ENCODE peak calls at places on chromosomes 1 and 21, in ten cellular contexts. T is fibroblast of villous mesenchyme, B is NCI-H1092, W is amniotic stem cell, X is M059J, C is H4, J is NCI-H345, L is epithelial cell of esophagus, P is T-helper 17 cell, Y is HS-5. Z is an unnamed sample.

GRCh38 chr1:150182233-150182632 is 32.5 kb downstream of the PLEKHO1 start:
- DNase-seq in T (no peak), B (no peak), W (no peak), X (no peak), C (no peak), J (no peak), L (no peak), P (no peak), Y (no peak), Z (no peak)

GRCh38 chr21:36929622-36930021 is 36.8 kb downstream of the HLCS start:
- DNase-seq in T (no peak), B (no peak), W (no peak), X (peak; percentile 15), C (peak; percentile 44), J (peak; percentile 4), L (peak; percentile 79), P (no peak), Y (no peak), Z (no peak)

GRCh38 chr1:43402055-43402865 is 12.6 kb downstream of the SZT2 start:
- DNase-seq in T (no peak), B (no peak), W (no peak), X (no peak), C (no peak), J (no peak), L (no peak), P (no peak), Y (no peak), Z (no peak)

GRCh38 chr1:154954541-154954940 is 1.4 kb downstream of the PBXIP1 start:
- DNase-seq in T (no peak), B (no peak), W (no peak), X (no peak), C (no peak), J (no peak), L (no peak), P (no peak), Y (no peak), Z (no peak)

GRCh38 chr21:44972821-44973220 is 33.0 kb downstream of the SLX9 start:
- DNase-seq in T (peak; percentile 23), B (no peak), W (no peak), X (peak; percentile 43), C (peak; percentile 60), J (no peak), L (no peak), P (no peak), Y (no peak), Z (no peak)

GRCh38 chr1:40980453-40981121 is 1.1 kb downstream of the CTPS1 start:
- DNase-seq in T (peak; percentile 50), B (peak; percentile 30), W (no peak), X (peak; percentile 61), C (peak; percentile 26), J (peak; percentile 12), L (peak; percentile 60), P (peak; percentile 21), Y (no peak), Z (peak; percentile 47)

GRCh38 chr1:12152106-12152891 is 14.5 kb upstream of the TNFRSF1B start:
- DNase-seq in T (no peak), B (no peak), W (no peak), X (no peak), C (no peak), J (no peak), L (no peak), P (no peak), Y (no peak), Z (no peak)

GRCh38 chr21:43370091-43370658 is 56.8 kb downstream of the SIK1 start:
- DNase-seq in T (peak; percentile 55), B (no peak), W (no peak), X (peak; percentile 66), C (no peak), J (no peak), L (peak; percentile 61), P (no peak), Y (no peak), Z (no peak)

GRCh38 chr1:114002492-114003290 is 23.4 kb downstream of the OLFML3 start:
- DNase-seq in T (peak; percentile 65), B (no peak), W (no peak), X (no peak), C (no peak), J (no peak), L (no peak), P (no peak), Y (no peak), Z (no peak)

GRCh38 chr1:228011721-228012311 is 5.0 kb downstream of the WNT3A start:
- DNase-seq in T (no peak), B (no peak), W (no peak), X (no peak), C (no peak), J (no peak), L (no peak), P (no peak), Y (no peak), Z (no peak)

GRCh38 chr1:3064901-3065300 is 4.1 kb upstream of the PRDM16 start:
- DNase-seq in T (no peak), B (no peak), W (no peak), X (no peak), C (no peak), J (no peak), L (no peak), P (no peak), Y (no peak), Z (no peak)

GRCh38 chr1:8121261-8122159 is 95.4 kb upstream of the ERRFI1 start:
- DNase-seq in T (peak; percentile 96), B (no peak), W (no peak), X (peak; percentile 99), C (peak; percentile 63), J (no peak), L (peak; percentile 68), P (no peak), Y (no peak), Z (no peak)

GRCh38 chr1:214332950-214333798 is 52.2 kb downstream of the SMYD2 start:
- DNase-seq in T (peak; percentile 64), B (no peak), W (peak; percentile 41), X (peak; percentile 63), C (peak; percentile 43), J (peak; percentile 20), L (peak; percentile 47), P (no peak), Y (peak; percentile 29), Z (peak; percentile 50)

GRCh38 chr1:178091986-178092745 is 1.7 kb upstream of the RASAL2 start:
- DNase-seq in T (peak; percentile 68), B (no peak), W (peak; percentile 60), X (peak; percentile 16), C (no peak), J (no peak), L (peak; percentile 56), P (no peak), Y (peak; percentile 29), Z (no peak)

GRCh38 chr21:15209224-15209623 is 144.4 kb upstream of the NRIP1 start:
- DNase-seq in T (no peak), B (no peak), W (no peak), X (peak; percentile 9), C (no peak), J (no peak), L (no peak), P (no peak), Y (no peak), Z (no peak)

GRCh38 chr1:19306941-19307340 is 5.0 kb downstream of the AKR7A2 start:
- DNase-seq in T (no peak), B (no peak), W (no peak), X (no peak), C (no peak), J (no peak), L (no peak), P (no peak), Y (no peak), Z (no peak)

GRCh38 chr1:216815239-216815955 is 92.2 kb upstream of the ESRRG start:
- DNase-seq in T (peak; percentile 28), B (peak; percentile 94), W (no peak), X (no peak), C (peak; percentile 25), J (peak; percentile 51), L (peak; percentile 10), P (no peak), Y (no peak), Z (no peak)

GRCh38 chr21:40605094-40605493 is 241.9 kb downstream of the DSCAM start:
- DNase-seq in T (no peak), B (no peak), W (no peak), X (no peak), C (no peak), J (no peak), L (no peak), P (no peak), Y (no peak), Z (no peak)

GRCh38 chr1:186636786-186637185 is 43.4 kb downstream of the PTGS2 start:
- DNase-seq in T (no peak), B (no peak), W (no peak), X (no peak), C (no peak), J (no peak), L (peak; percentile 79), P (no peak), Y (no peak), Z (no peak)

GRCh38 chr1:180945551-180945950 is 32.9 kb downstream of the KIAA1614 start:
- DNase-seq in T (no peak), B (peak; percentile 27), W (no peak), X (no peak), C (no peak), J (peak; percentile 85), L (no peak), P (no peak), Y (no peak), Z (no peak)

GRCh38 chr1:212637902-212638301 is 29.3 kb downstream of the ATF3 start:
- DNase-seq in T (peak; percentile 53), B (no peak), W (no peak), X (peak; percentile 31), C (no peak), J (no peak), L (no peak), P (no peak), Y (no peak), Z (no peak)

GRCh38 chr1:161506336-161507223 is 1.3 kb downstream of the FCGR2A start:
- DNase-seq in T (peak; percentile 51), B (no peak), W (no peak), X (peak; percentile 32), C (peak; percentile 51), J (no peak), L (peak; percentile 14), P (no peak), Y (no peak), Z (no peak)

GRCh38 chr1:33045814-33046213 is 9.1 kb upstream of the AK2 start:
- DNase-seq in T (peak; percentile 60), B (no peak), W (no peak), X (no peak), C (no peak), J (no peak), L (no peak), P (no peak), Y (no peak), Z (no peak)

GRCh38 chr1:178774263-178774662 is 49.2 kb downstream of the RALGPS2 start:
- DNase-seq in T (peak; percentile 53), B (peak; percentile 2), W (peak; percentile 0), X (peak; percentile 52), C (no peak), J (peak; percentile 1), L (peak; percentile 30), P (no peak), Y (no peak), Z (no peak)

GRCh38 chr1:64864018-64864945 is 102.1 kb downstream of the JAK1 start:
- DNase-seq in T (no peak), B (no peak), W (no peak), X (no peak), C (no peak), J (no peak), L (peak; percentile 83), P (no peak), Y (no peak), Z (peak; percentile 54)

GRCh38 chr1:99662581-99663208 is 16.8 kb downstream of the PALMD start:
- DNase-seq in T (peak; percentile 97), B (no peak), W (peak; percentile 59), X (no peak), C (no peak), J (no peak), L (peak; percentile 78), P (no peak), Y (peak; percentile 66), Z (no peak)

GRCh38 chr1:175274368-175274767 is 81.8 kb upstream of the KIAA0040 start:
- DNase-seq in T (no peak), B (no peak), W (no peak), X (no peak), C (no peak), J (no peak), L (no peak), P (no peak), Y (no peak), Z (no peak)

GRCh38 chr21:37551406-37552355 is 185.1 kb downstream of the DYRK1A start:
- DNase-seq in T (peak; percentile 62), B (peak; percentile 52), W (no peak), X (peak; percentile 85), C (no peak), J (peak; percentile 69), L (no peak), P (no peak), Y (no peak), Z (no peak)